ENCODE peak calls at places on chromosomes 1 and 21, in eight cellular contexts. I is substantia nigra; M is activated naive CD4-positive, alpha-beta T cell treated with anti-CD3 and anti-CD28 coated beads, Interleukin-2, amount 50 U/mL, for 16 hours; L is effector memory CD4-positive, alpha-beta T cell; F is psoas muscle; B is Ammon's horn; N is GM23338; K is T-helper 1 cell. Y is an unnamed sample.

GRCh38 chr21:38503588-38503987 is 5.3 kb upstream of the ERG start:
- DNase-seq in B (no peak), M (no peak), N (no peak), K (no peak), I (no peak), F (no peak), L (no peak), Y (no peak)

GRCh38 chr1:72846891-72847290 is 564.6 kb upstream of the NEGR1 start:
- DNase-seq in N (no peak), K (no peak), L (no peak), M (no peak), F (no peak), B (peak), I (no peak), Y (no peak)

GRCh38 chr1:21022279-21023040 is 154.2 kb downstream of the EIF4G3 start:
- DNase-seq in L (no peak), F (no peak), N (no peak), M (no peak), I (no peak), B (peak), K (peak), Y (peak)

GRCh38 chr1:107963601-107964396 is 1.2 kb downstream of the VAV3 start:
- DNase-seq in K (peak), B (peak), N (peak), M (peak), F (peak), L (no peak), I (no peak), Y (no peak)

GRCh38 chr1:160032165-160032827 is 506 bp upstream of the PIGM start:
- DNase-seq in I (no peak), B (no peak), K (no peak), L (no peak), N (no peak), F (no peak), M (no peak), Y (no peak)

GRCh38 chr1:87408665-87409248 is 80.1 kb downstream of the LMO4 start:
- DNase-seq in N (no peak), F (no peak), K (no peak), M (no peak), L (no peak), I (no peak), B (no peak), Y (no peak)

GRCh38 chr1:210822897-210823296 is 311.1 kb downstream of the KCNH1 start:
- DNase-seq in L (no peak), N (no peak), F (no peak), M (no peak), I (no peak), B (peak), K (no peak), Y (no peak)

GRCh38 chr1:235646463-235646862 is 3.1 kb downstream of the GNG4 start:
- DNase-seq in L (no peak), F (no peak), I (no peak), B (no peak), K (no peak), N (no peak), M (no peak), Y (no peak)

GRCh38 chr1:172119184-172119583 is 277.9 kb downstream of the DNM3 start:
- DNase-seq in L (no peak), B (no peak), N (no peak), I (no peak), K (no peak), M (no peak), F (no peak), Y (no peak)

GRCh38 chr1:183279835-183280234 is 93.8 kb downstream of the LAMC2 start:
- DNase-seq in N (no peak), F (peak), M (no peak), B (no peak), I (no peak), L (no peak), K (no peak), Y (peak)

GRCh38 chr1:212035835-212036605 is 472 bp downstream of the DTL start:
- DNase-seq in I (no peak), F (no peak), B (no peak), L (no peak), K (peak), N (no peak), M (no peak), Y (no peak)

GRCh38 chr1:241600496-241600901 is 39.7 kb downstream of the CHML start:
- DNase-seq in I (no peak), K (no peak), N (no peak), L (no peak), F (no peak), B (no peak), M (no peak), Y (no peak)

GRCh38 chr1:22406722-22407495 is 44.7 kb upstream of the ZBTB40 start:
- DNase-seq in M (no peak), I (no peak), K (no peak), L (no peak), N (no peak), F (no peak), B (no peak), Y (no peak)

GRCh38 chr1:85836736-85837135 is 128.5 kb upstream of the ZNHIT6 start:
- DNase-seq in M (no peak), I (no peak), L (no peak), F (no peak), B (no peak), N (no peak), K (no peak), Y (no peak)

GRCh38 chr21:36437745-36438128 is 42.2 kb downstream of the CLDN14 start:
- DNase-seq in K (no peak), N (no peak), M (no peak), F (no peak), B (no peak), I (no peak), L (no peak), Y (no peak)

GRCh38 chr1:43463461-43463860 is 9.7 kb upstream of the HYI start:
- DNase-seq in F (no peak), I (no peak), B (no peak), N (no peak), M (no peak), K (no peak), L (no peak), Y (no peak)

GRCh38 chr1:119139393-119139792 is 1.1 kb downstream of the WARS2 start:
- DNase-seq in L (peak), B (peak), K (peak), F (no peak), M (no peak), I (no peak), N (peak), Y (no peak)

GRCh38 chr1:109718495-109718894 is 6.4 kb downstream of the GSTM5 start:
- DNase-seq in F (no peak), K (no peak), M (no peak), B (no peak), N (no peak), L (no peak), I (no peak), Y (no peak)

GRCh38 chr1:227092054-227092453 is 152.0 kb downstream of the COQ8A start:
- DNase-seq in N (no peak), F (no peak), M (no peak), K (no peak), I (no peak), B (no peak), L (no peak), Y (no peak)

GRCh38 chr1:186793582-186793927 is 35.2 kb upstream of the PLA2G4A start:
- DNase-seq in L (no peak), B (no peak), K (no peak), F (no peak), I (no peak), N (no peak), M (no peak), Y (no peak)

GRCh38 chr1:38728176-38728908 is 131.2 kb downstream of the RRAGC start:
- DNase-seq in I (peak), L (no peak), N (peak), B (peak), M (no peak), F (peak), K (no peak), Y (no peak)

GRCh38 chr1:54177726-54178125 is 22.1 kb downstream of the CYB5RL start:
- DNase-seq in M (no peak), F (no peak), I (no peak), B (no peak), L (no peak), N (no peak), K (no peak), Y (no peak)

GRCh38 chr1:163141556-163141955 is 61.2 kb downstream of the RGS5 start:
- DNase-seq in L (no peak), M (no peak), I (no peak), B (no peak), N (no peak), F (no peak), K (no peak), Y (no peak)

Y was measured in gastrocnemius medialis.